ENCODE peak calls at places on chromosomes 13 and 19, in four cellular contexts. L is GM23248, R is mammary epithelial cell, H is astrocyte. O is an unnamed sample.

GRCh38 chr19:45090034-45090433 is 2.9 kb upstream of the PPP1R37 start:
- DNase-seq in L (no peak), R (no peak), H (no peak), O (no peak)

GRCh38 chr13:76723551-76724232 is 162.5 kb downstream of the KCTD12 start:
- DNase-seq in L (peak; percentile 95), R (peak; percentile 17), H (peak; percentile 87), O (no peak)

GRCh38 chr19:47512183-47512947 is 2.5 kb downstream of the NAPA start:
- DNase-seq in L (peak; percentile 79), R (no peak), H (no peak), O (no peak)

GRCh38 chr19:56383826-56384605 is 9.3 kb downstream of the ZNF582 start:
- DNase-seq in L (peak; percentile 59), R (peak; percentile 74), H (no peak), O (no peak)

GRCh38 chr13:23505007-23505406 is 65.2 kb upstream of the TNFRSF19 start:
- DNase-seq in L (peak; percentile 72), R (peak; percentile 16), H (peak; percentile 81), O (no peak)

GRCh38 chr19:11494634-11495285 is 10.9 kb downstream of the ZNF653 start:
- DNase-seq in L (no peak), R (no peak), H (no peak), O (no peak)

GRCh38 chr13:31199849-31200635 is at the start of gene B3GLCT:
- DNase-seq in L (peak; percentile 89), R (peak; percentile 78), H (peak; percentile 37), O (no peak)

GRCh38 chr13:100382787-100383186 is 205.8 kb downstream of the GGACT start:
- DNase-seq in L (peak; percentile 46), R (no peak), H (peak; percentile 51), O (no peak)

GRCh38 chr19:14030997-14031718 is 404 bp upstream of the IL27RA start:
- DNase-seq in L (no peak), R (no peak), H (no peak), O (no peak)

GRCh38 chr19:49106648-49107135 is 7.5 kb upstream of the LIN7B start:
- DNase-seq in L (peak; percentile 67), R (peak; percentile 32), H (no peak), O (no peak)
- H3K9ac ChIP-seq in L (no peak overlapping the region), R (no peak overlapping the region), H (no peak overlapping the region), O (no peak overlapping the region)

GRCh38 chr13:45464141-45464686 is 525 bp upstream of the COG3 start:
- DNase-seq in L (no peak), R (no peak), H (no peak), O (no peak)
- H3K9ac ChIP-seq in L (peak overlapping the region; percentile 96), R (peak overlapping the region; percentile 14), H (peak overlapping the region; percentile 96), O (peak overlapping the region; percentile 72)

GRCh38 chr13:42815686-42816085 is 34.3 kb downstream of the FAM216B start:
- DNase-seq in L (no peak), R (no peak), H (peak; percentile 27), O (no peak)

GRCh38 chr13:42816538-42816937 is 35.2 kb downstream of the FAM216B start:
- DNase-seq in L (no peak), R (no peak), H (no peak), O (no peak)

GRCh38 chr13:42820450-42820849 is 39.1 kb downstream of the FAM216B start:
- DNase-seq in L (peak; percentile 42), R (no peak), H (no peak), O (no peak)

GRCh38 chr13:42819712-42820111 is 38.3 kb downstream of the FAM216B start:
- DNase-seq in L (no peak), R (no peak), H (no peak), O (no peak)

GRCh38 chr13:42821437-42821836 is 40.1 kb downstream of the FAM216B start:
- DNase-seq in L (peak; percentile 87), R (no peak), H (peak; percentile 70), O (no peak)
- H3K9ac ChIP-seq in L (peak overlapping the region; percentile 22), R (no peak overlapping the region), H (no peak overlapping the region), O (no peak overlapping the region)

GRCh38 chr19:4357921-4358326 is 14.6 kb downstream of the MPND start:
- DNase-seq in L (no peak), R (no peak), H (no peak), O (no peak)
- H3K9ac ChIP-seq in L (no peak overlapping the region), R (no peak overlapping the region), H (no peak overlapping the region), O (no peak overlapping the region)

GRCh38 chr19:6772866-6773322 is 386 bp downstream of the VAV1 start:
- DNase-seq in L (no peak), R (no peak), H (no peak), O (no peak)
- H3K9ac ChIP-seq in L (no peak overlapping the region), R (no peak overlapping the region), H (no peak overlapping the region), O (no peak overlapping the region)

O was measured in SK-N-MC.